ENCODE peak calls at places on chromosome 15, in seven cellular contexts. W is pancreas; C is activated T-cell treated with anti-CD3 and anti-CD28 coated beads, Interleukin-2, amount 50 U/mL, for 72 hours; B is Panc1; K is lower lobe of right lung; Q is NCI-H510A treated with DMSO at 0.1 percent for 48 hours; T is T-helper 17 cell. R is an unnamed sample.

GRCh38 chr15:99925661-99926461 is 192.6 kb upstream of the LYSMD4 start:
- DNase-seq in T (peak), C (peak), Q (no peak), B (no peak), K (peak), W (peak), R (no peak)

GRCh38 chr15:74202461-74203401 is at the start of gene STRA6:
- DNase-seq in W (peak), T (no peak), C (no peak), K (no peak), Q (peak), B (no peak), R (no peak)

GRCh38 chr15:67745059-67745993 is 80.0 kb upstream of the SKOR1 start:
- DNase-seq in C (no peak), K (no peak), W (no peak), T (no peak), B (no peak), Q (no peak), R (peak)

GRCh38 chr15:79919090-79919748 is 22.4 kb upstream of the MTHFS start:
- DNase-seq in W (no peak), B (no peak), K (no peak), C (no peak), T (no peak), Q (no peak), R (no peak)

GRCh38 chr15:53758412-53758811 is 1.1 kb downstream of the WDR72 start:
- DNase-seq in B (no peak), T (no peak), C (no peak), K (no peak), W (no peak), Q (peak), R (no peak)

GRCh38 chr15:85689729-85690128 is 105.0 kb downstream of the KLHL25 start:
- DNase-seq in Q (no peak), W (no peak), K (peak), T (peak), B (no peak), C (peak), R (no peak)

GRCh38 chr15:51878446-51879386 is 49.3 kb downstream of the TMOD3 start:
- DNase-seq in B (no peak), K (no peak), W (no peak), Q (no peak), C (no peak), T (no peak), R (peak)

GRCh38 chr15:100189319-100189718 is 152.5 kb downstream of the ADAMTS17 start:
- DNase-seq in W (no peak), Q (no peak), C (no peak), T (no peak), K (no peak), B (no peak), R (no peak)

GRCh38 chr15:44676676-44677075 is 13.2 kb upstream of the SPG11 start:
- DNase-seq in Q (no peak), B (no peak), K (no peak), C (peak), W (no peak), T (no peak), R (no peak)

GRCh38 chr15:50116477-50116876 is 2.6 kb downstream of the ATP8B4 start:
- DNase-seq in Q (no peak), C (peak), B (no peak), W (no peak), T (no peak), K (no peak), R (peak)

GRCh38 chr15:59549339-59549807 is 62.2 kb upstream of the GCNT3 start:
- DNase-seq in T (no peak), K (no peak), W (no peak), B (no peak), Q (no peak), C (no peak), R (no peak)

GRCh38 chr15:94970096-94970495 is 738.7 kb downstream of the MCTP2 start:
- DNase-seq in K (no peak), T (no peak), B (no peak), Q (no peak), W (no peak), C (no peak), R (no peak)

GRCh38 chr15:45116482-45117326 is 2.6 kb downstream of the DUOXA2 start:
- DNase-seq in Q (no peak), B (no peak), W (peak), C (no peak), K (peak), T (no peak), R (no peak)

GRCh38 chr15:58882243-58882642 is 51.2 kb downstream of the SLTM start:
- DNase-seq in Q (no peak), W (no peak), K (no peak), T (no peak), B (no peak), C (no peak), R (no peak)

GRCh38 chr15:75921732-75922703 is 18.3 kb downstream of the FBXO22 start:
- DNase-seq in K (no peak), W (no peak), Q (no peak), B (no peak), C (no peak), T (no peak), R (no peak)

GRCh38 chr15:82081904-82082810 is 36.3 kb upstream of the MEX3B start:
- DNase-seq in C (no peak), K (no peak), T (no peak), W (no peak), Q (no peak), B (no peak), R (no peak)

GRCh38 chr15:69838338-69838737 is 259.4 kb downstream of the TLE3 start:
- DNase-seq in W (no peak), B (no peak), K (no peak), C (no peak), Q (no peak), T (no peak), R (no peak)

GRCh38 chr15:70199124-70199482 is 101.4 kb upstream of the TLE3 start:
- DNase-seq in K (no peak), C (no peak), T (no peak), W (no peak), B (no peak), Q (no peak), R (no peak)

GRCh38 chr15:62896380-62896866 is 146.1 kb upstream of the TPM1 start:
- DNase-seq in W (no peak), T (no peak), Q (no peak), C (no peak), B (no peak), K (no peak), R (no peak)